ENCODE peak calls at places on chromosomes 12 and 14, in four cellular contexts. Z is IMR-90, I is PC-3, D is endothelial cell of umbilical vein. K is an unnamed sample.

GRCh38 chr12:31471061-31471460 is 119.9 kb downstream of the DENND5B start:
- DNase-seq in D (no peak), Z (no peak), I (peak; percentile 11), K (no peak)

GRCh38 chr14:75711134-75711795 is 50.2 kb downstream of the TTLL5 start:
- DNase-seq in I (peak; percentile 74), D (peak; percentile 41), Z (peak; percentile 72), K (peak; percentile 32)

GRCh38 chr14:86604546-86604945 is 1074.6 kb downstream of the FLRT2 start:
- DNase-seq in Z (peak; percentile 61), D (no peak), I (no peak), K (no peak)

GRCh38 chr12:75766263-75767160 is 255.1 kb upstream of the KRR1 start:
- DNase-seq in Z (peak; percentile 80), I (peak; percentile 94), D (peak; percentile 67), K (no peak)

GRCh38 chr14:24605435-24606190 is 3.9 kb downstream of the GZMH start:
- DNase-seq in D (peak; percentile 12), Z (no peak), I (peak; percentile 46), K (peak; percentile 54)

GRCh38 chr14:66662374-66662773 is 154.4 kb downstream of the GPHN start:
- DNase-seq in Z (no peak), D (peak; percentile 41), I (peak; percentile 55), K (no peak)

GRCh38 chr14:105866841-105867321 is 340.5 kb downstream of the TMEM121 start:
- DNase-seq in Z (no peak), I (no peak), D (no peak), K (no peak)

GRCh38 chr12:23083267-23083666 is 458.3 kb downstream of the ETNK1 start:
- DNase-seq in D (peak; percentile 64), I (peak; percentile 16), Z (peak; percentile 92), K (no peak)

GRCh38 chr14:32077081-32078029 is at the start of gene ARHGAP5:
- DNase-seq in I (no peak), D (peak; percentile 63), Z (peak; percentile 14), K (peak; percentile 59)

DNA sequence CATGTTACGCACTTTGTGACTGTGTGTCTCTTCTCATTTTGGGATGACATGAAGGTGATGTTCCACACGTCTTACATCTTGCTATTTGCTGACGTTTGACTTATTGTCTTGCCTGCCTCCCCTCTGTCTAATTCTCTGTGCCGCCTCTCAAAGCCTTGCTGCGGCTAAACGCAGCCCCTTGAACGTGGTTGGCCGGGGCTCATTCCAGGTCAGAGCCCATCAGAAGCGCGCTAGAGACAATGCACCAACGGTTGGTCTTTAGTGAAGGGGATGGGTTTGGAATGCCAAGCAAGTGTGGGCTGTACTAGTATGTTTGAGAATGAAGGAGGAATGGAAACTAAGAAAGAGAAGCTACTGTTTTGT is 45.0 kb downstream of the WDR20 start:
- DNase-seq in Z (no peak), I (no peak), D (no peak), K (no peak)
- H4K20me1 ChIP-seq in Z (peaks cover 73% of the 10 kb centered on the region), I (no peaks in the 10 kb centered on the region), D (no peaks in the 10 kb centered on the region), K (peaks cover 26% of the 10 kb centered on the region)

DNA sequence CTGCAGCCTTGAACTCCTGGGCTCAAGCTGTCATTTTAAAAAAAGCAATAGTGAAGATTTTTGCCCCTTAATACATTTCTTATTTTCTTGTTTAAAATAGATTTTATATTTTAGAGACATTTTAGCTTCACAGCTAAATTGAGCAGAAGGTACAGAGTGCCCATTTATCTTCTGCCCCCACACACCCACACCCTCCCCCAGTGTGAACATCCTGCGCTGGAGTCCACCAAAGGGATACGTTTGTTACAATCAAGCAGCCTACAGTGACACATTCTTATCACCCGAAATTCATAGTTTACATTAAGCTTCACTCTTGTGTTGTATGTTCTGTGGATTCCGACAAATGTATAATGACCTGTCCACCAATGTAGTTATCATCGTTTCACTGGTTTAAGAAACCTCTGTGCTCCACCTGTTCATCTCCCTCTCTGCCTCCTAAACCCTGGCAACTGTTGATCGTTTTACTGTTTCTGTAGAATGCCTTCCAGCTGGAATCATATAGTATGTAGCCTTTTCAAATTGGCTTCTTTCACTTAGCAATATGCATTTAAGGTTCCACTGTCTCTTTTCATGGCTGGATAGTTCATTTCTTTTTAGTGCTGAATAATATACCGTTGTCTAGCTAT is 91.0 kb upstream of the TRAF3 start:
- DNase-seq in D (no peak), I (no peak), Z (no peak), K (no peak)
- H4K20me1 ChIP-seq in D (peaks cover 2% of the 10 kb centered on the region), I (peaks cover 23% of the 10 kb centered on the region), Z (peaks cover 25% of the 10 kb centered on the region), K (no peaks in the 10 kb centered on the region)

GRCh38 chr12:96338852-96339478 is 61.3 kb downstream of the CDK17 start:
- DNase-seq in D (peak; percentile 61), I (no peak), Z (no peak), K (no peak)
- H4K20me1 ChIP-seq in D (peaks cover 49% of the 10 kb centered on the region), I (peaks cover 9% of the 10 kb centered on the region), Z (peaks cover 24% of the 10 kb centered on the region), K (no peaks in the 10 kb centered on the region)

GRCh38 chr12:105336411-105336810 is 5.9 kb downstream of the C12orf75 start:
- DNase-seq in Z (peak; percentile 26), D (no peak), I (peak; percentile 27), K (no peak)
- H4K20me1 ChIP-seq in Z (peaks cover 44% of the 10 kb centered on the region), D (no peaks in the 10 kb centered on the region), I (no peaks in the 10 kb centered on the region), K (peaks cover 31% of the 10 kb centered on the region)

DNA sequence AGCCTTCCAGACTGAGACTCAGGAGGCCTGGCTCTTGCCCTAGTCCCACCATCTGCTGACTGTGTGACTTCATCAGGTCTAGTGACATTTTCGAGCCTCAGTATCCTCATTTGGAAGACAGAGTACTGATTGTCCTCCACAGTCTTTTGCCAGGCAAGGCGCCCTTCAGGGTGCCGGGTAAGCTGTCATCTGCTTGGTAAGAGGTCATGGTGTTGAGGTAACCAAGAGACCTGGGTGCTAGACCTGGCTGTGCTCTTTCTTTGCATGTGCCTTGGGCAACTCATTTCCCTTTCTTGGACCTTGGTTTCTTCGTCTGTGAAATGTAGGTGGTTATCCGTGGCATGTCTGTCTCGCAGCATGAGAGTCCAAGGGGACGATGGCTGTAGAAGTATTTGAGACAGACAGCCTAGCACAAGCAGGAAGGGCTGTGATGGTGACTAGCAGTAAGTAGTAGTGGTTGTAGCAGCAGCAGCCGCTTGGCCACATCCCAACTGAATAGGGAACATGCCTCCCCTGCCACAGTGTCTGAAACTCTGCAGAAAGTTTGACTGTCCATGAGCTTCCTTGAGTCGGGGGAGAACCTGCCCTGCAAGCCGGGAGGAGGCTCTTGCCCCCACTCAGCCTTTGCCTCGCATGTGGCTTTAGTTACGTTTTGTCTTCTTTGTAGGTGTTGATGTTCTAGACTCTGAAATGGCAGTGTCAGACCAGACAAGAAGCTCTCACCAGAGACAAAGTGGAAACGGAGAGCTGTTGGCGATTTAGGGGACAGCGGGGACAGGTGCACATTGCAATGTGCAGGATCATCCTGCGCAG is 40.3 kb downstream of the EVL start:
- DNase-seq in D (no peak), I (no peak), Z (no peak), K (no peak)
- H4K20me1 ChIP-seq in D (no peaks in the 10 kb centered on the region), I (no peaks in the 10 kb centered on the region), Z (no peaks in the 10 kb centered on the region), K (no peaks in the 10 kb centered on the region)

DNA sequence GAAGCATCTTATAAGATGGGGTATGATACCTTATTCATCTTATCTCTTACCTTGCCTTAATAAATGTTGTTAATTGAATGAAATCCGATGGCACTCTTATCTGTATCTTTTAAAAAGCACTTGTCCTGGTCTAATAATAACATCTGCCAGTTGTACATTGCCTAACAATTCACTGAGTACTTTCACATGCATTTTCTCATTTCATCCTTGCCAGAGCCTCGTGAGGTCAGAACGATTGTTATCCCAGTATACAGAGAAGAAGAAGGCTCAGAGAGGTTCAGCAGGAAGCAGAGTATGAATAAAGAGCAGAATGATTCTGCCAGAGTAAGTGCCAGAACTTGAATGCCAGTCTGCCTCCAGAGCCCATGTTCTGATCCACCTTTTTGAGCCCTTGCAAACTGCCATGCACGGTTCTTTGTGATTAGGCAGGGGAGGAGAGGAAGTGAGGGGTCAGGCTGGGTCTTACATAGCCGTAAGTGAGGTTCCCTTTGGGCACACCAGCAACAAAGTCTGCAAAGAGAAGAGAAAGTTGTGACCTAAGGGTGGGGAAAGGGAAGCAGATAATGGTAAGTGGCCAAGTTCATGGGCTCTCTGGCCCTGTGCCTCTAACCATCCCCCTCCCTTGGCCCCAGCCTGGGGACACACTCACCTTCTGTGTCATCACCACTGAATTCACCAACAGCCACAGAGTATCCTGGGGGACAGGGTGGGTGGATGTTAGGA is 11.7 kb downstream of the ITGA5 start:
- DNase-seq in D (no peak), I (no peak), Z (no peak), K (no peak)
- H4K20me1 ChIP-seq in D (no peaks in the 10 kb centered on the region), I (no peaks in the 10 kb centered on the region), Z (peaks cover 61% of the 10 kb centered on the region), K (no peaks in the 10 kb centered on the region)

GRCh38 chr14:53964249-53964648 is 7.6 kb upstream of the BMP4 start:
- DNase-seq in I (no peak), Z (peak; percentile 47), D (peak; percentile 53), K (no peak)

GRCh38 chr14:53968756-53969155 is 12.1 kb upstream of the BMP4 start:
- DNase-seq in I (no peak), Z (no peak), D (no peak), K (no peak)

GRCh38 chr14:53971501-53971900 is 14.9 kb upstream of the BMP4 start:
- DNase-seq in I (no peak), Z (no peak), D (no peak), K (no peak)

GRCh38 chr14:53967606-53968005 is 11.0 kb upstream of the BMP4 start:
- DNase-seq in Z (no peak), I (peak; percentile 10), D (no peak), K (no peak)

GRCh38 chr14:53969326-53969725 is 12.7 kb upstream of the BMP4 start:
- DNase-seq in I (no peak), Z (no peak), D (no peak), K (no peak)
- H4K20me1 ChIP-seq in I (no peaks in the 10 kb centered on the region), Z (no peaks in the 10 kb centered on the region), D (no peaks in the 10 kb centered on the region), K (no peaks in the 10 kb centered on the region)

K was measured in OCI-LY7.